ENCODE peak calls at places on chromosomes 3 and 15, in four cellular contexts. One of them, this sample, is unnamed.

GRCh38 chr3:30689202-30689641 is 82.8 kb downstream of the TGFBR2 start:
- DNase-seq in ovary: no peak
- DNase-seq in cardiac muscle cell: no peak
- DNase-seq in thyroid gland: peak; percentile 53
- DNase-seq in this sample: peak; percentile 70

GRCh38 chr3:79140718-79141117 is 627.1 kb downstream of the ROBO1 start:
- DNase-seq in ovary: no peak
- DNase-seq in cardiac muscle cell: no peak
- DNase-seq in thyroid gland: no peak
- DNase-seq in this sample: peak; percentile 28

GRCh38 chr3:171018151-171018935 is 8.2 kb downstream of the SLC2A2 start:
- DNase-seq in ovary: no peak
- DNase-seq in cardiac muscle cell: peak; percentile 25
- DNase-seq in thyroid gland: no peak
- DNase-seq in this sample: no peak

GRCh38 chr3:105398407-105398806 is 31.7 kb downstream of the ALCAM start:
- DNase-seq in ovary: no peak
- DNase-seq in cardiac muscle cell: no peak
- DNase-seq in thyroid gland: no peak
- DNase-seq in this sample: no peak

GRCh38 chr3:64008487-64008886 is 14.8 kb downstream of the PSMD6 start:
- DNase-seq in ovary: no peak
- DNase-seq in cardiac muscle cell: no peak
- DNase-seq in thyroid gland: no peak
- DNase-seq in this sample: no peak

GRCh38 chr3:156226676-156227420 is 106.5 kb downstream of the KCNAB1 start:
- DNase-seq in ovary: no peak
- DNase-seq in cardiac muscle cell: no peak
- DNase-seq in thyroid gland: no peak
- DNase-seq in this sample: no peak

GRCh38 chr3:80192871-80193270 is 425.1 kb upstream of the ROBO1 start:
- DNase-seq in ovary: no peak
- DNase-seq in cardiac muscle cell: no peak
- DNase-seq in thyroid gland: no peak
- DNase-seq in this sample: peak; percentile 58

GRCh38 chr15:38603672-38604071 is 39.1 kb upstream of the RASGRP1 start:
- DNase-seq in ovary: no peak
- DNase-seq in cardiac muscle cell: no peak
- DNase-seq in thyroid gland: no peak
- DNase-seq in this sample: no peak

GRCh38 chr15:82709421-82710207 is at the start of gene AP3B2:
- DNase-seq in ovary: peak; percentile 62
- DNase-seq in cardiac muscle cell: peak; percentile 87
- DNase-seq in thyroid gland: peak; percentile 68
- DNase-seq in this sample: peak; percentile 58

GRCh38 chr3:65972765-65973164 is 66.0 kb downstream of the MAGI1 start:
- DNase-seq in ovary: no peak
- DNase-seq in cardiac muscle cell: no peak
- DNase-seq in thyroid gland: no peak
- DNase-seq in this sample: no peak

GRCh38 chr3:136135039-136135802 is 60.9 kb downstream of the MSL2 start:
- DNase-seq in ovary: no peak
- DNase-seq in cardiac muscle cell: peak; percentile 29
- DNase-seq in thyroid gland: no peak
- DNase-seq in this sample: no peak

GRCh38 chr15:42707873-42708544 is 28.9 kb downstream of the CDAN1 start:
- DNase-seq in ovary: no peak
- DNase-seq in cardiac muscle cell: no peak
- DNase-seq in thyroid gland: no peak
- DNase-seq in this sample: peak; percentile 37

GRCh38 chr3:33392703-33393125 is 47.5 kb downstream of the UBP1 start:
- DNase-seq in ovary: no peak
- DNase-seq in cardiac muscle cell: no peak
- DNase-seq in thyroid gland: no peak
- DNase-seq in this sample: peak; percentile 81

GRCh38 chr3:55676643-55677042 is 189.5 kb upstream of the WNT5A start:
- DNase-seq in ovary: no peak
- DNase-seq in cardiac muscle cell: no peak
- DNase-seq in thyroid gland: peak; percentile 7
- DNase-seq in this sample: no peak

GRCh38 chr3:55487376-55488241 is 503 bp upstream of the WNT5A start:
- DNase-seq in ovary: peak; percentile 63
- DNase-seq in cardiac muscle cell: peak; percentile 68
- DNase-seq in thyroid gland: peak; percentile 64
- DNase-seq in this sample: no peak

GRCh38 chr3:42214565-42215283 is 51.3 kb downstream of the CCK start:
- DNase-seq in ovary: no peak
- DNase-seq in cardiac muscle cell: no peak
- DNase-seq in thyroid gland: no peak
- DNase-seq in this sample: peak; percentile 16

GRCh38 chr3:58116161-58116955 is 94.4 kb downstream of the DNASE1L3 start:
- DNase-seq in ovary: no peak
- DNase-seq in cardiac muscle cell: no peak
- DNase-seq in thyroid gland: peak; percentile 69
- DNase-seq in this sample: no peak

GRCh38 chr3:124676236-124676635 is 54.0 kb upstream of the UMPS start:
- DNase-seq in ovary: no peak
- DNase-seq in cardiac muscle cell: no peak
- DNase-seq in thyroid gland: no peak
- DNase-seq in this sample: no peak

GRCh38 chr3:120615863-120616599 is 19.9 kb downstream of the NDUFB4 start:
- DNase-seq in ovary: no peak
- DNase-seq in cardiac muscle cell: no peak
- DNase-seq in thyroid gland: no peak
- DNase-seq in this sample: peak; percentile 9

GRCh38 chr3:95151590-95151989 is 1088.7 kb downstream of the NSUN3 start:
- DNase-seq in ovary: no peak
- DNase-seq in cardiac muscle cell: no peak
- DNase-seq in thyroid gland: no peak
- DNase-seq in this sample: no peak

GRCh38 chr15:68311464-68311835 is 33.9 kb downstream of the FEM1B start:
- DNase-seq in ovary: no peak
- DNase-seq in cardiac muscle cell: no peak
- DNase-seq in thyroid gland: no peak
- DNase-seq in this sample: no peak

GRCh38 chr3:111035316-111035715 is 36.3 kb upstream of the NECTIN3 start:
- DNase-seq in ovary: no peak
- DNase-seq in cardiac muscle cell: no peak
- DNase-seq in thyroid gland: no peak
- DNase-seq in this sample: no peak

GRCh38 chr3:100158877-100159563 is 44.7 kb upstream of the FILIP1L start:
- DNase-seq in ovary: no peak
- DNase-seq in cardiac muscle cell: no peak
- DNase-seq in thyroid gland: no peak
- DNase-seq in this sample: no peak

GRCh38 chr3:37526511-37526910 is 335.2 kb upstream of the CTDSPL start:
- DNase-seq in ovary: peak; percentile 61
- DNase-seq in cardiac muscle cell: no peak
- DNase-seq in thyroid gland: peak; percentile 69
- DNase-seq in this sample: no peak

GRCh38 chr15:31390777-31391486 is 64.3 kb downstream of the KLF13 start:
- DNase-seq in ovary: no peak
- DNase-seq in cardiac muscle cell: no peak
- DNase-seq in thyroid gland: no peak
- DNase-seq in this sample: no peak

GRCh38 chr3:171556133-171556532 is 95.9 kb upstream of the TNIK start:
- DNase-seq in ovary: no peak
- DNase-seq in cardiac muscle cell: peak; percentile 28
- DNase-seq in thyroid gland: peak; percentile 65
- DNase-seq in this sample: no peak

GRCh38 chr15:83205725-83206324 is 1.8 kb downstream of the HDGFL3 start:
- DNase-seq in ovary: no peak
- DNase-seq in cardiac muscle cell: no peak
- DNase-seq in thyroid gland: no peak
- DNase-seq in this sample: no peak

DNA sequence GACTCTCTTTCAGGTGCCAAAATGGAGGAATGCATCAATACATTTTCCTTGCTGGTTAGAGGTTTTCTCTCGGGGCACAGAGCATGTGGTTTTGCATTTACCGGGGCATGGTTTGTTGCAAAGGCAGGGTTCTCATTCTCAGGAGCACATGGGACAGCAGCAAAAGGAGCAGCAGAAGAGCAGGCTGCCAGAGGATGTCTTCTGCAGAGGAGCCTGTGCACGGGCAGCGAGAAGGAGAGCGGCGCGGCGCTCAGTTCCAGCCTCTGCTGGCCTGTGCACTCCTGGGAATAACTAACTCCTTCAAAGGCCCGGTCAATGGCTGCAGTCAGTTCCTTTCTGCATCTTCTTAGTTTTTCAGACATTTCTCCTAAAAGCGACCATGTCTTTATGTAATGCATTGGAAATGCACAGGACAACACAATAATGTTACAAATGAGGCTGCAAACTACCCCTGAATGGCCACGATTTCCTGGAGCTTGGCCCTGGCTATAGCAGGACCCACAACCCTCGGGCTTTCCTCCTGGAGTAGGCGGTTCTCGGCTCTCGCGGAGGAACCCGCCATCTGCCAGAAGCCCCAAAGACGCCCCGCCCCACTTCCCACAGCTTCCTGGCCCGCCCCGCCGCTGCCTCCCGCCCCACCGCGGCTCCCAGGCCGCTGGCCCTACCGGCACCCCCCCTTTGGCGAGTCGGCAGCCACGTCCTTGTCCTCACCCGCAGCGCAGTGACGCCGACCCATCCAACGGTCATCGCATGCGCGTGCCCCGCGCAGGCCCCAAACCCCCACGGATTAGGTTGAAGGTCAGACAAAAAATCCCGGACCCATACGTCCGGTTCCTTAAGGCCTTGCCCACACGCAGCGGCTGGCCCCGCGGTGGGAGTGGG is at the start of gene C3orf62:
- DNase-seq in ovary: peak; percentile 92
- DNase-seq in cardiac muscle cell: peak; percentile 37
- DNase-seq in thyroid gland: peak; percentile 91
- DNase-seq in this sample: peak; percentile 55
- H3K36me3 ChIP-seq in ovary: no peaks in the 10 kb centered on the region
- H3K36me3 ChIP-seq in cardiac muscle cell: peaks cover 18% of the 10 kb centered on the region
- H3K36me3 ChIP-seq in thyroid gland: peaks cover 10% of the 10 kb centered on the region
- H3K36me3 ChIP-seq in this sample: peaks cover 6% of the 10 kb centered on the region

GRCh38 chr3:129187857-129188256 is 4.2 kb upstream of the CNBP start:
- DNase-seq in ovary: no peak
- DNase-seq in cardiac muscle cell: no peak
- DNase-seq in thyroid gland: no peak
- DNase-seq in this sample: no peak
- H3K36me3 ChIP-seq in ovary: no peaks in the 10 kb centered on the region
- H3K36me3 ChIP-seq in cardiac muscle cell: no peaks in the 10 kb centered on the region
- H3K36me3 ChIP-seq in thyroid gland: no peaks in the 10 kb centered on the region
- H3K36me3 ChIP-seq in this sample: no peaks in the 10 kb centered on the region

DNA sequence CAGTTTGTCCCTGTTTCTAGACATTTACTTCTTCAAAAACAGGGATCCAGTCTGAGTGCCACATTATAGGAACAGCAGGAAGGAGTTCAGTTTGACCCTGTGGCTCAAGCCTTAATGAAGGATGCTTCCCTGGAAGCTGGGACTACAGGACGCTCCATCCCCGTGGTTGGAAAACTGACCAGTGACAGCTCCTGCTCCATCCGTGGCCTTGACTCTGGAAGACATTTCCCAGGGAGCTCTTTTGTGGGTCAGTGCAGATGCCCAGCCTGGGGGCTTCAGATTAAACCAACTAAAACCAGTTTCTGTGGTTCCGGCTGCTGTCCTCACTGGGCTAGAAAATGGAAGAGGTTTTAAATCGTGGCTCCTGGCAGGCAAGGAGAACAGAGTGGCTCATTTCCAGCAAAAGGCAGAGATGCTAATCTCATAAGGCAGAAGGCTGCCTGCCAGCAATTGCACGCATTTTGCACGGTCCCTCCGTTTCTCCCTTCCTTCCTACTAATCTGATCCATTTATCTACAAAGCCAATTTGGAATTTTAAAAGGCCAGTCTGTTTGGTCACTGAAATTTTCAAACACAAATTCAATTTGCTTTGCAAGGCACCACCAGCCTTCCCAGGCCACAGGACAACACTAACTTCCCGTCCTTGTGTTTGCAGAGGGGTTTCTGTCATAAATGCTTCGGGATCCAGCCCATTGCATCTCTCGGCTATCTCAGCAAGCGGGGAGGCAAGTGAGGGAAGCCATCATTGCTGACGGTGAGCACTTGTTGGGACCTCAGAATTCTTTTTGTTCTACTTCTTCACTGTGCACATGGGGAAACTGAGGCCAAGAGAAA is 6.2 kb upstream of the SSUH2 start:
- DNase-seq in ovary: no peak
- DNase-seq in cardiac muscle cell: no peak
- DNase-seq in thyroid gland: no peak
- DNase-seq in this sample: no peak
- H3K36me3 ChIP-seq in ovary: no peaks in the 10 kb centered on the region
- H3K36me3 ChIP-seq in cardiac muscle cell: no peaks in the 10 kb centered on the region
- H3K36me3 ChIP-seq in thyroid gland: no peaks in the 10 kb centered on the region
- H3K36me3 ChIP-seq in this sample: no peaks in the 10 kb centered on the region

DNA sequence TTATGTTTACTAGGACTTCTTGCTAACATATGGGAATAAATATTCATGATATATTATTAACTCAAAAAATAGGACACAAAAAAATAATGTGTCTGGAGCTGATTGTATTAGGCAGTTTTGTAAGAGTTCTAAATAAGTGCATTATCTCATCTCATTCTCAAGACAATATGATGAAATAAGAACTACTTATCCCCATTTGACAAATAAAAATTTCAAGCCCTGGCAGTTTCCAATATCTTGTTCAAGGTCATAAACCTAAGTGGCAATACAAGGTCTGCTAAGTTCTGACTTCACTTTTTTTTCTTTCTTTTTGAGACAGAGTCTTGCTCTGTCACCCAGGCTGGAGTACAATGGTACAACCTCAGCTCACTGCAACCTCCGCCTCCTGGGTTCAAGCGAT is 18.3 kb downstream of the RPN1 start:
- DNase-seq in ovary: no peak
- DNase-seq in cardiac muscle cell: no peak
- DNase-seq in thyroid gland: no peak
- DNase-seq in this sample: no peak
- H3K36me3 ChIP-seq in ovary: no peaks in the 10 kb centered on the region
- H3K36me3 ChIP-seq in cardiac muscle cell: peaks cover 30% of the 10 kb centered on the region
- H3K36me3 ChIP-seq in thyroid gland: peaks cover 42% of the 10 kb centered on the region
- H3K36me3 ChIP-seq in this sample: peaks cover 4% of the 10 kb centered on the region

DNA sequence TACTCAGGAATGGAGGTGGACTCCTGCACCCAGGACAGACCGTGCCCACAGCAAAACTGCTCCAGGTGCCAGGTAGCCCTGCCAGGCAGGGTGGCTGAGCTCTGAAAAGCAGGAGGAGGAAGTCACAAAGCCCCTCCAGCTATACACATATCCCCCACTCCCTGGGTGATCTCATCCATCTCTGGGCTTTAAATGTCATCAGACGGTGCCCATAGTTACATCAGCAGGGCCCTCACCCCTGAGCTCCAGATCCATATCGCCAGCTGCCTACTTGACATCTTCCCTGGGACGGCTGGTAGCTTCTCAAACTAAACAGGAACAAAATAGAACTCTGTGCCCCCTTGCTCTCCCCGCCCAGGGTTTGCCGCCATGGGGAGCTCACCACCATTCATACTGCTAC is 87.7 kb downstream of the MEGF11 start:
- DNase-seq in ovary: no peak
- DNase-seq in cardiac muscle cell: no peak
- DNase-seq in thyroid gland: no peak
- DNase-seq in this sample: no peak
- H3K36me3 ChIP-seq in ovary: no peaks in the 10 kb centered on the region
- H3K36me3 ChIP-seq in cardiac muscle cell: no peaks in the 10 kb centered on the region
- H3K36me3 ChIP-seq in thyroid gland: no peaks in the 10 kb centered on the region
- H3K36me3 ChIP-seq in this sample: no peaks in the 10 kb centered on the region

This sample was measured in bronchial epithelial cell.